ENCODE peak calls at places on chromosomes 1 and 21, in seven cellular contexts. One of them, this sample, is unnamed.

GRCh38 chr1:44717653-44718052 is 13.3 kb downstream of the RNU5D-1 start:
- DNase-seq in T-cell: no peak
- DNase-seq in lower leg skin: no peak
- DNase-seq in GDM1: no peak
- DNase-seq in heart left ventricle: no peak
- DNase-seq in stimulated activated CD4-positive, alpha-beta T cell treated with anti-CD3 and anti-CD28 coated beads, TNF-alpha, amount 100 ng/mL, for 4 hours: no peak
- DNase-seq in NCI-H1417: no peak
- DNase-seq in this sample: no peak

GRCh38 chr21:16117851-16118592 is 388.2 kb downstream of the USP25 start:
- DNase-seq in T-cell: no peak
- DNase-seq in GDM1: no peak
- DNase-seq in lower leg skin: no peak
- DNase-seq in NCI-H1417: no peak
- DNase-seq in heart left ventricle: no peak
- DNase-seq in stimulated activated CD4-positive, alpha-beta T cell treated with anti-CD3 and anti-CD28 coated beads, TNF-alpha, amount 100 ng/mL, for 4 hours: no peak
- DNase-seq in this sample: peak

GRCh38 chr1:184386271-184387068 is at the start of gene C1orf21:
- DNase-seq in NCI-H1417: peak
- DNase-seq in heart left ventricle: peak
- DNase-seq in GDM1: peak
- DNase-seq in stimulated activated CD4-positive, alpha-beta T cell treated with anti-CD3 and anti-CD28 coated beads, TNF-alpha, amount 100 ng/mL, for 4 hours: peak
- DNase-seq in T-cell: peak
- DNase-seq in lower leg skin: peak
- DNase-seq in this sample: peak

GRCh38 chr1:15799928-15800835 is 7.3 kb downstream of the UQCRHL start:
- DNase-seq in lower leg skin: peak
- DNase-seq in heart left ventricle: peak
- DNase-seq in GDM1: no peak
- DNase-seq in T-cell: no peak
- DNase-seq in stimulated activated CD4-positive, alpha-beta T cell treated with anti-CD3 and anti-CD28 coated beads, TNF-alpha, amount 100 ng/mL, for 4 hours: no peak
- DNase-seq in NCI-H1417: peak
- DNase-seq in this sample: no peak

GRCh38 chr1:10958614-10959013 is 53.8 kb upstream of the TARDBP start:
- DNase-seq in stimulated activated CD4-positive, alpha-beta T cell treated with anti-CD3 and anti-CD28 coated beads, TNF-alpha, amount 100 ng/mL, for 4 hours: no peak
- DNase-seq in GDM1: no peak
- DNase-seq in heart left ventricle: no peak
- DNase-seq in T-cell: no peak
- DNase-seq in lower leg skin: no peak
- DNase-seq in NCI-H1417: peak
- DNase-seq in this sample: no peak

GRCh38 chr1:94729287-94729686 is 90.9 kb upstream of the SLC44A3 start:
- DNase-seq in NCI-H1417: no peak
- DNase-seq in GDM1: no peak
- DNase-seq in lower leg skin: no peak
- DNase-seq in stimulated activated CD4-positive, alpha-beta T cell treated with anti-CD3 and anti-CD28 coated beads, TNF-alpha, amount 100 ng/mL, for 4 hours: no peak
- DNase-seq in T-cell: no peak
- DNase-seq in heart left ventricle: no peak
- DNase-seq in this sample: no peak

GRCh38 chr1:236066828-236067386 is 2.0 kb upstream of the NID1 start:
- DNase-seq in NCI-H1417: no peak
- DNase-seq in GDM1: peak
- DNase-seq in heart left ventricle: peak
- DNase-seq in lower leg skin: peak
- DNase-seq in stimulated activated CD4-positive, alpha-beta T cell treated with anti-CD3 and anti-CD28 coated beads, TNF-alpha, amount 100 ng/mL, for 4 hours: peak
- DNase-seq in T-cell: peak
- DNase-seq in this sample: no peak

GRCh38 chr1:15328785-15329480 is 80.8 kb upstream of the EFHD2 start:
- DNase-seq in lower leg skin: no peak
- DNase-seq in NCI-H1417: no peak
- DNase-seq in heart left ventricle: peak
- DNase-seq in GDM1: peak
- DNase-seq in T-cell: no peak
- DNase-seq in stimulated activated CD4-positive, alpha-beta T cell treated with anti-CD3 and anti-CD28 coated beads, TNF-alpha, amount 100 ng/mL, for 4 hours: no peak
- DNase-seq in this sample: peak

GRCh38 chr1:58065520-58065919 is 481.0 kb downstream of the OMA1 start:
- DNase-seq in GDM1: no peak
- DNase-seq in NCI-H1417: peak
- DNase-seq in stimulated activated CD4-positive, alpha-beta T cell treated with anti-CD3 and anti-CD28 coated beads, TNF-alpha, amount 100 ng/mL, for 4 hours: no peak
- DNase-seq in heart left ventricle: no peak
- DNase-seq in T-cell: no peak
- DNase-seq in lower leg skin: no peak
- DNase-seq in this sample: no peak

GRCh38 chr1:85295654-85296053 is 19.2 kb upstream of the BCL10 start:
- DNase-seq in T-cell: no peak
- DNase-seq in stimulated activated CD4-positive, alpha-beta T cell treated with anti-CD3 and anti-CD28 coated beads, TNF-alpha, amount 100 ng/mL, for 4 hours: no peak
- DNase-seq in lower leg skin: peak
- DNase-seq in NCI-H1417: no peak
- DNase-seq in heart left ventricle: no peak
- DNase-seq in GDM1: no peak
- DNase-seq in this sample: no peak

GRCh38 chr1:236808564-236809130 is 13.6 kb downstream of the MTR start:
- DNase-seq in heart left ventricle: no peak
- DNase-seq in stimulated activated CD4-positive, alpha-beta T cell treated with anti-CD3 and anti-CD28 coated beads, TNF-alpha, amount 100 ng/mL, for 4 hours: no peak
- DNase-seq in lower leg skin: no peak
- DNase-seq in GDM1: no peak
- DNase-seq in T-cell: no peak
- DNase-seq in NCI-H1417: peak
- DNase-seq in this sample: no peak

GRCh38 chr1:1616838-1617237 is 1.5 kb downstream of the MIB2 start:
- DNase-seq in heart left ventricle: peak
- DNase-seq in GDM1: no peak
- DNase-seq in T-cell: no peak
- DNase-seq in lower leg skin: no peak
- DNase-seq in NCI-H1417: no peak
- DNase-seq in stimulated activated CD4-positive, alpha-beta T cell treated with anti-CD3 and anti-CD28 coated beads, TNF-alpha, amount 100 ng/mL, for 4 hours: no peak
- DNase-seq in this sample: no peak

GRCh38 chr1:115158181-115158580 is 68.9 kb upstream of the TSPAN2 start:
- DNase-seq in T-cell: no peak
- DNase-seq in NCI-H1417: peak
- DNase-seq in stimulated activated CD4-positive, alpha-beta T cell treated with anti-CD3 and anti-CD28 coated beads, TNF-alpha, amount 100 ng/mL, for 4 hours: no peak
- DNase-seq in lower leg skin: no peak
- DNase-seq in GDM1: no peak
- DNase-seq in heart left ventricle: peak
- DNase-seq in this sample: no peak

GRCh38 chr1:203486618-203487370 is 7.2 kb upstream of the OPTC start:
- DNase-seq in GDM1: no peak
- DNase-seq in T-cell: no peak
- DNase-seq in lower leg skin: no peak
- DNase-seq in heart left ventricle: peak
- DNase-seq in stimulated activated CD4-positive, alpha-beta T cell treated with anti-CD3 and anti-CD28 coated beads, TNF-alpha, amount 100 ng/mL, for 4 hours: no peak
- DNase-seq in NCI-H1417: no peak
- DNase-seq in this sample: no peak

GRCh38 chr1:156155760-156156495 is 2.5 kb downstream of the SEMA4A start:
- DNase-seq in GDM1: peak
- DNase-seq in NCI-H1417: no peak
- DNase-seq in stimulated activated CD4-positive, alpha-beta T cell treated with anti-CD3 and anti-CD28 coated beads, TNF-alpha, amount 100 ng/mL, for 4 hours: no peak
- DNase-seq in lower leg skin: no peak
- DNase-seq in T-cell: no peak
- DNase-seq in heart left ventricle: no peak
- DNase-seq in this sample: no peak

GRCh38 chr1:230834292-230834691 is 34.0 kb downstream of the C1orf198 start:
- DNase-seq in NCI-H1417: no peak
- DNase-seq in stimulated activated CD4-positive, alpha-beta T cell treated with anti-CD3 and anti-CD28 coated beads, TNF-alpha, amount 100 ng/mL, for 4 hours: no peak
- DNase-seq in heart left ventricle: no peak
- DNase-seq in lower leg skin: no peak
- DNase-seq in T-cell: no peak
- DNase-seq in GDM1: no peak
- DNase-seq in this sample: no peak

GRCh38 chr1:240672132-240672811 is 60.3 kb upstream of the GREM2 start:
- DNase-seq in lower leg skin: no peak
- DNase-seq in heart left ventricle: no peak
- DNase-seq in GDM1: no peak
- DNase-seq in T-cell: no peak
- DNase-seq in stimulated activated CD4-positive, alpha-beta T cell treated with anti-CD3 and anti-CD28 coated beads, TNF-alpha, amount 100 ng/mL, for 4 hours: no peak
- DNase-seq in NCI-H1417: peak
- DNase-seq in this sample: no peak

GRCh38 chr21:45454081-45454923 is 49.3 kb downstream of the COL18A1 start:
- DNase-seq in lower leg skin: no peak
- DNase-seq in T-cell: no peak
- DNase-seq in stimulated activated CD4-positive, alpha-beta T cell treated with anti-CD3 and anti-CD28 coated beads, TNF-alpha, amount 100 ng/mL, for 4 hours: no peak
- DNase-seq in heart left ventricle: peak
- DNase-seq in NCI-H1417: no peak
- DNase-seq in GDM1: no peak
- DNase-seq in this sample: no peak

GRCh38 chr1:8604041-8604942 is 213.1 kb downstream of the RERE start:
- DNase-seq in GDM1: no peak
- DNase-seq in NCI-H1417: no peak
- DNase-seq in T-cell: no peak
- DNase-seq in heart left ventricle: no peak
- DNase-seq in stimulated activated CD4-positive, alpha-beta T cell treated with anti-CD3 and anti-CD28 coated beads, TNF-alpha, amount 100 ng/mL, for 4 hours: no peak
- DNase-seq in lower leg skin: no peak
- DNase-seq in this sample: no peak

GRCh38 chr1:202113690-202114300 is 8.9 kb upstream of the GPR37L1 start:
- DNase-seq in GDM1: no peak
- DNase-seq in stimulated activated CD4-positive, alpha-beta T cell treated with anti-CD3 and anti-CD28 coated beads, TNF-alpha, amount 100 ng/mL, for 4 hours: no peak
- DNase-seq in NCI-H1417: peak
- DNase-seq in T-cell: no peak
- DNase-seq in lower leg skin: no peak
- DNase-seq in heart left ventricle: no peak
- DNase-seq in this sample: no peak

This sample was measured in hippocampal formation.